ENCODE peak calls at places on chromosomes 6 and 20, in six cellular contexts. K is glutamatergic neuron, D is ovary, C is astrocyte of the spinal cord, L is adrenal gland, B is cardiac muscle cell. U is an unnamed sample.

GRCh38 chr6:147382945-147383554 is 125.4 kb upstream of the SAMD5 start:
- DNase-seq in K (no peak), D (no peak), C (peak; percentile 49), L (no peak), B (peak; percentile 59), U (no peak)

GRCh38 chr20:44572551-44573500 is 9.6 kb upstream of the PKIG start:
- DNase-seq in K (no peak), D (peak; percentile 35), C (peak; percentile 74), L (peak; percentile 63), B (peak; percentile 84), U (no peak)

GRCh38 chr6:143822584-143823024 is 20.5 kb upstream of the LTV1 start:
- DNase-seq in K (no peak), D (no peak), C (peak; percentile 45), L (no peak), B (peak; percentile 74), U (no peak)

GRCh38 chr6:83442752-83443151 is 11.9 kb upstream of the ME1 start:
- DNase-seq in K (no peak), D (no peak), C (peak; percentile 44), L (no peak), B (peak; percentile 83), U (no peak)

GRCh38 chr20:50561379-50562078 is 51.3 kb downstream of the PTPN1 start:
- DNase-seq in K (no peak), D (peak; percentile 51), C (peak; percentile 98), L (peak; percentile 73), B (peak; percentile 93), U (peak; percentile 87)

GRCh38 chr6:91242614-91242949 is 655.7 kb upstream of the MAP3K7 start:
- DNase-seq in K (no peak), D (no peak), C (no peak), L (no peak), B (no peak), U (no peak)

GRCh38 chr20:51388756-51389542 is 153.6 kb downstream of the NFATC2 start:
- DNase-seq in K (no peak), D (no peak), C (no peak), L (no peak), B (peak; percentile 33), U (no peak)

GRCh38 chr20:4369119-4369797 is 352.5 kb upstream of the PRND start:
- DNase-seq in K (no peak), D (no peak), C (no peak), L (no peak), B (no peak), U (no peak)

GRCh38 chr6:16204653-16205376 is 33.6 kb upstream of the GMPR start:
- DNase-seq in K (no peak), D (no peak), C (no peak), L (no peak), B (no peak), U (no peak)

GRCh38 chr6:163323719-163324118 is 90.8 kb upstream of the QKI start:
- DNase-seq in K (no peak), D (no peak), C (no peak), L (no peak), B (no peak), U (no peak)

GRCh38 chr6:54737247-54737646 is 109.3 kb upstream of the FAM83B start:
- DNase-seq in K (peak; percentile 52), D (no peak), C (no peak), L (no peak), B (no peak), U (peak; percentile 9)

GRCh38 chr6:7106752-7107577 is 796 bp upstream of the RREB1 start:
- DNase-seq in K (no peak), D (peak; percentile 52), C (no peak), L (peak; percentile 32), B (no peak), U (peak; percentile 80)

GRCh38 chr6:109349419-109349987 is 32.8 kb downstream of the CD164 start:
- DNase-seq in K (no peak), D (no peak), C (peak; percentile 52), L (peak; percentile 44), B (peak; percentile 95), U (no peak)

GRCh38 chr6:43793875-43794242 is 23.8 kb downstream of the VEGFA start:
- DNase-seq in K (no peak), D (no peak), C (no peak), L (no peak), B (no peak), U (no peak)

GRCh38 chr20:1386323-1386722 is 6.5 kb downstream of the FKBP1A start:
- DNase-seq in K (no peak), D (no peak), C (no peak), L (no peak), B (no peak), U (no peak)

GRCh38 chr6:28563420-28564095 is 37.9 kb downstream of the GPX5 start:
- DNase-seq in K (no peak), D (no peak), C (no peak), L (no peak), B (no peak), U (no peak)

GRCh38 chr20:51228763-51229162 is 205.9 kb upstream of the KCNG1 start:
- DNase-seq in K (no peak), D (no peak), C (no peak), L (no peak), B (no peak), U (no peak)

GRCh38 chr6:56359201-56359899 is 112.0 kb upstream of the COL21A1 start:
- DNase-seq in K (peak; percentile 60), D (peak; percentile 43), C (peak; percentile 72), L (peak; percentile 65), B (peak; percentile 84), U (peak; percentile 73)

GRCh38 chr20:50376888-50377459 is 133.2 kb upstream of the PTPN1 start:
- DNase-seq in K (no peak), D (no peak), C (no peak), L (no peak), B (no peak), U (peak; percentile 30)

GRCh38 chr6:34536251-34536958 is 19.7 kb downstream of the SPDEF start:
- DNase-seq in K (no peak), D (no peak), C (no peak), L (no peak), B (no peak), U (no peak)

DNA sequence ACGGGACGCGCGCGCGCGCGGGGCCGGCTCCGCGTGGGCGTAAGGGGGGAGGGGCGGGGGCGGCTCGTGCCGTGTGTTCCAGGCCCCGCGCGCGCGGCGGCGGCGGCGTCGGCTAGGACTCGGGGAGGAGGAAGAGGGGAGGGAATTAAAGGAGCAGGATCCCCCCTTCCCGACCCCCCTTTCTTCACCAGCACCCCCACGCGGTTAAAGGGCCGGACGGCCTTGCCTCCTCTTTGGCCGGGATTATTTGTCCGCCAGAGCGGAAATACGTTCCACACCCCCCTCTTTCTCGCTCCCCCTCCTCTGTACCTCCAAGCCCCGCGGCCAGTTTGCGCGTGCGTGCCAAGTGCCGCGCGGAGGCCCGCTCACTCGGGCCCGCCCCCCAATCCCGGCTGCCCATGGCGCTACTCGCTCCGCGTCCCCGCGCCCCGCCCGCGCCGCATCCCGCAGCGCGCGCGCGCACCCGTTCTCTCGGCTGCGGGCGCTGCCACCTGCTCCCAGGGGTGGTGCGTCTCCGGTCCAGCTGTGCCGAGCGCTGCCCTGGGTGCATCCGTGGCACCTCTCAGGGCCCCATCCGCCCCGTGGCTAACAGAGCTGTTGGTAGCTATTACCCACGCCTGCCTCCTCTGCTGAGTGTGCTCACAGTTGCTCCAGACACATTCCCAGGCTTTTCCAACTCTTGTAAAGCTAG is at the start of gene ZBTB12:
- DNase-seq in K (peak; percentile 91), D (peak; percentile 97), C (peak; percentile 97), L (peak; percentile 96), B (peak; percentile 98), U (peak; percentile 88)
- TF ChIP-seq CTCF in K (no peak), D (peak; percentile 5), C (no peak), L (no peak), B (no peak), U (no peak)

DNA sequence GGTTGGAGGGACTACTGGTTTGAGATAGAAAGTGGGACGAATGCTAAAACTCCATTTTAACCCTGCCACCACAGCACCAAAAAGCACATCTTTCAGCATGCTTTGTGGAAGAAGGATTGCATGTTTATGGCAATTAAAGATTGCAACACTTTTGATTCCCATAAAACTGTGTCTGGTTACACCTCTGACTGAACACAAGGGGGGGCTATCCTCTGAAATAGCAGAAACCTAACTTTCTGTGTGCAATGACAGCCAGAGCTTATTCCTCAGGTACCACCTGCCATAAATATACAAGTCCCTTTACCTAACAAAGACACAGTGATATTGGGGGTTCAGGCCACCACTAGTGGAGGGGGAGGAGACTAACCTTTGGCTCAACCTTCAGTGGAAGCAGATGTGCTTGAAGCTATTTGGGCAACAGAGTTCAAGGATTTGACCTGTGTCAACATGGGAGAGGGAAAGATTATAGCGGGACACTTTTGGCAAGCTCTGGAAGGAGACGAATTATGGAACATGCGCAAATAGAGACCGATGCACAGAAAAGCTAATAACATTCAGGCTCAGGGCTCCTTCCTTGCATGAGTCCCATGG is 9.6 kb upstream of the PLG start:
- DNase-seq in K (no peak), D (no peak), C (no peak), L (no peak), B (no peak), U (no peak)
- TF ChIP-seq CTCF in K (peak; percentile 21), D (no peak), C (no peak), L (no peak), B (no peak), U (no peak)

GRCh38 chr6:105300090-105300489 is 102.8 kb downstream of the PREP start:
- DNase-seq in K (no peak), D (no peak), C (peak; percentile 12), L (no peak), B (no peak), U (no peak)

GRCh38 chr6:105304366-105304765 is 98.5 kb downstream of the PREP start:
- DNase-seq in K (no peak), D (no peak), C (no peak), L (no peak), B (no peak), U (no peak)

GRCh38 chr6:105301072-105301503 is 101.8 kb downstream of the PREP start:
- DNase-seq in K (no peak), D (no peak), C (peak; percentile 18), L (no peak), B (peak; percentile 13), U (no peak)

GRCh38 chr6:105301756-105302616 is 100.9 kb downstream of the PREP start:
- DNase-seq in K (no peak), D (no peak), C (no peak), L (no peak), B (no peak), U (no peak)

DNA sequence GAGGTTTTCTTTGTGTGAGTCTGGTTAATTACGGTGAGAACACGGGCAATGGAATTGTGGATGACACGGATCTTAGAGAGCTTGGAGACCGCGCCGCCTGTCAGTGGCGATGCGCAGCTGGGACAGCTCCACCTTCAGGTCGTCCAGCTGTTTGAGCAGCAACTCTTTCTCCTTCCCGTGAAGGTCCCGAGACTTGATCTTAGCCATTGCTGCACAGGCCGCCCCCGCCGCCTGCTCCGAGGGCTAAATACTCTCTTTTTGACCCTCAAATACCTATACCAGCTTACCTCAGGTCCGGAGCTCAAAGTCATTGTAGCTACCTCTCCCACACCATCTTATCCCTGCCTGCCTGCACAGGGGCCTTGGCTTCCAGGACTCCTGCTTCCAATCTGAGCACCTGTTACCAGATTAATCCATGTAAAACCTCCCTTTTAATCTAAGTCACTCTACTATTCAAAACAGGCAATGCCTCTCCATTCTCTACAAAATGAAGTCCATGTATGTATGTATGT is 100.2 kb downstream of the PREP start:
- DNase-seq in K (no peak), D (no peak), C (no peak), L (no peak), B (no peak), U (no peak)
- TF ChIP-seq CTCF in K (no peak), D (no peak), C (no peak), L (no peak), B (no peak), U (no peak)

DNA sequence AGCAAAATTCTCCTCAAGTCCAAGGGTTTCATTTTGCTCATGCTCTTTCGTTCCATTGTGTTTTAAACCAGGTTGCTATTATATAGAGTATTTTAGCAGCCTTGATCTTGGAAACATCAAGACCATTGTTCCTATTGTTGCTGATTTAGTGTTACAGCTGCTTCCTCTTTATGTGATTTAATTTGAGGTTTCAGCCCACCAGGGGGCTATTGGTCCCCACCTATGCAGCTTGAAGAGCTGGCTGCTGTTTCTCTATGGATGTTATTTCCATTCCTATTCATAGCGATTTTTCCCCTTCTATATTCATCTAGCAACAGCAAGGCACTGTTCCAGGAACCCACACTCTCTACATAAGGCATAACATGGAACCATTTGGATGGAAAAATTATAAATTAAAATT is 418.8 kb downstream of the CDKAL1 start:
- DNase-seq in K (no peak), D (no peak), C (peak; percentile 38), L (no peak), B (no peak), U (no peak)
- TF ChIP-seq CTCF in K (peak; percentile 53), D (no peak), C (no peak), L (no peak), B (no peak), U (no peak)

U was measured in activated CD8-positive, alpha-beta T cell treated with anti-CD3 and anti-CD28 coated beads for 36 hours.